ENCODE peak calls at places on chromosomes 3 and 15, in eight cellular contexts. One of them, this sample, is unnamed.

GRCh38 chr3:108528459-108529231 is 18.2 kb upstream of the MYH15 start:
- DNase-seq in CD8-positive, alpha-beta T cell: no peak
- DNase-seq in stimulated activated CD4-positive, alpha-beta T cell treated with anti-CD3 and anti-CD28 coated beads, Interleukin-1b, Interleukin-23, amount 100 ng/mL, for 1 hour: no peak
- DNase-seq in IMR-90: no peak
- DNase-seq in ELF-1: no peak
- DNase-seq in thoracic aorta: no peak
- DNase-seq in posterior vena cava: no peak
- DNase-seq in activated gamma-delta T cell: no peak
- DNase-seq in this sample: peak; percentile 10

GRCh38 chr15:75945953-75946352 is 42.3 kb downstream of the FBXO22 start:
- DNase-seq in CD8-positive, alpha-beta T cell: no peak
- DNase-seq in stimulated activated CD4-positive, alpha-beta T cell treated with anti-CD3 and anti-CD28 coated beads, Interleukin-1b, Interleukin-23, amount 100 ng/mL, for 1 hour: no peak
- DNase-seq in IMR-90: peak; percentile 88
- DNase-seq in ELF-1: no peak
- DNase-seq in thoracic aorta: no peak
- DNase-seq in posterior vena cava: no peak
- DNase-seq in activated gamma-delta T cell: no peak
- DNase-seq in this sample: peak; percentile 84

GRCh38 chr3:56923546-56924224 is 121.9 kb upstream of the ARHGEF3 start:
- DNase-seq in CD8-positive, alpha-beta T cell: peak; percentile 74
- DNase-seq in stimulated activated CD4-positive, alpha-beta T cell treated with anti-CD3 and anti-CD28 coated beads, Interleukin-1b, Interleukin-23, amount 100 ng/mL, for 1 hour: no peak
- DNase-seq in IMR-90: peak; percentile 35
- DNase-seq in ELF-1: no peak
- DNase-seq in thoracic aorta: no peak
- DNase-seq in posterior vena cava: no peak
- DNase-seq in activated gamma-delta T cell: no peak
- DNase-seq in this sample: peak; percentile 43

GRCh38 chr3:143277531-143277930 is 158.0 kb downstream of the CHST2 start:
- DNase-seq in CD8-positive, alpha-beta T cell: no peak
- DNase-seq in stimulated activated CD4-positive, alpha-beta T cell treated with anti-CD3 and anti-CD28 coated beads, Interleukin-1b, Interleukin-23, amount 100 ng/mL, for 1 hour: no peak
- DNase-seq in IMR-90: no peak
- DNase-seq in ELF-1: no peak
- DNase-seq in thoracic aorta: no peak
- DNase-seq in posterior vena cava: no peak
- DNase-seq in activated gamma-delta T cell: no peak
- DNase-seq in this sample: no peak

GRCh38 chr3:161253711-161254110 is 32.6 kb downstream of the NMD3 start:
- DNase-seq in CD8-positive, alpha-beta T cell: no peak
- DNase-seq in stimulated activated CD4-positive, alpha-beta T cell treated with anti-CD3 and anti-CD28 coated beads, Interleukin-1b, Interleukin-23, amount 100 ng/mL, for 1 hour: no peak
- DNase-seq in IMR-90: no peak
- DNase-seq in ELF-1: no peak
- DNase-seq in thoracic aorta: no peak
- DNase-seq in posterior vena cava: no peak
- DNase-seq in activated gamma-delta T cell: no peak
- DNase-seq in this sample: no peak

GRCh38 chr3:24400015-24400414 is 94.6 kb downstream of the THRB start:
- DNase-seq in CD8-positive, alpha-beta T cell: no peak
- DNase-seq in stimulated activated CD4-positive, alpha-beta T cell treated with anti-CD3 and anti-CD28 coated beads, Interleukin-1b, Interleukin-23, amount 100 ng/mL, for 1 hour: no peak
- DNase-seq in IMR-90: no peak
- DNase-seq in ELF-1: no peak
- DNase-seq in thoracic aorta: no peak
- DNase-seq in posterior vena cava: no peak
- DNase-seq in activated gamma-delta T cell: no peak
- DNase-seq in this sample: no peak

GRCh38 chr15:81152799-81153198 is 18.7 kb downstream of the CFAP161 start:
- DNase-seq in CD8-positive, alpha-beta T cell: no peak
- DNase-seq in stimulated activated CD4-positive, alpha-beta T cell treated with anti-CD3 and anti-CD28 coated beads, Interleukin-1b, Interleukin-23, amount 100 ng/mL, for 1 hour: no peak
- DNase-seq in IMR-90: peak; percentile 48
- DNase-seq in ELF-1: no peak
- DNase-seq in thoracic aorta: no peak
- DNase-seq in posterior vena cava: no peak
- DNase-seq in activated gamma-delta T cell: no peak
- DNase-seq in this sample: no peak

GRCh38 chr15:57496594-57496945 is 95.1 kb upstream of the MYZAP start:
- DNase-seq in CD8-positive, alpha-beta T cell: no peak
- DNase-seq in stimulated activated CD4-positive, alpha-beta T cell treated with anti-CD3 and anti-CD28 coated beads, Interleukin-1b, Interleukin-23, amount 100 ng/mL, for 1 hour: no peak
- DNase-seq in IMR-90: no peak
- DNase-seq in ELF-1: no peak
- DNase-seq in thoracic aorta: no peak
- DNase-seq in posterior vena cava: no peak
- DNase-seq in activated gamma-delta T cell: no peak
- DNase-seq in this sample: no peak

GRCh38 chr3:63067999-63068645 is 192.9 kb upstream of the CADPS start:
- DNase-seq in CD8-positive, alpha-beta T cell: no peak
- DNase-seq in stimulated activated CD4-positive, alpha-beta T cell treated with anti-CD3 and anti-CD28 coated beads, Interleukin-1b, Interleukin-23, amount 100 ng/mL, for 1 hour: no peak
- DNase-seq in IMR-90: peak; percentile 24
- DNase-seq in ELF-1: no peak
- DNase-seq in thoracic aorta: no peak
- DNase-seq in posterior vena cava: no peak
- DNase-seq in activated gamma-delta T cell: no peak
- DNase-seq in this sample: peak; percentile 45

GRCh38 chr15:39084683-39085530 is 496.0 kb upstream of the THBS1 start:
- DNase-seq in CD8-positive, alpha-beta T cell: no peak
- DNase-seq in stimulated activated CD4-positive, alpha-beta T cell treated with anti-CD3 and anti-CD28 coated beads, Interleukin-1b, Interleukin-23, amount 100 ng/mL, for 1 hour: no peak
- DNase-seq in IMR-90: peak; percentile 92
- DNase-seq in ELF-1: no peak
- DNase-seq in thoracic aorta: no peak
- DNase-seq in posterior vena cava: no peak
- DNase-seq in activated gamma-delta T cell: no peak
- DNase-seq in this sample: peak; percentile 73

GRCh38 chr15:45167631-45168205 is 20.0 kb downstream of the SHF start:
- DNase-seq in CD8-positive, alpha-beta T cell: no peak
- DNase-seq in stimulated activated CD4-positive, alpha-beta T cell treated with anti-CD3 and anti-CD28 coated beads, Interleukin-1b, Interleukin-23, amount 100 ng/mL, for 1 hour: no peak
- DNase-seq in IMR-90: no peak
- DNase-seq in ELF-1: no peak
- DNase-seq in thoracic aorta: no peak
- DNase-seq in posterior vena cava: no peak
- DNase-seq in activated gamma-delta T cell: no peak
- DNase-seq in this sample: no peak

GRCh38 chr3:56836276-56837163 is 34.8 kb upstream of the ARHGEF3 start:
- DNase-seq in CD8-positive, alpha-beta T cell: no peak
- DNase-seq in stimulated activated CD4-positive, alpha-beta T cell treated with anti-CD3 and anti-CD28 coated beads, Interleukin-1b, Interleukin-23, amount 100 ng/mL, for 1 hour: no peak
- DNase-seq in IMR-90: no peak
- DNase-seq in ELF-1: no peak
- DNase-seq in thoracic aorta: no peak
- DNase-seq in posterior vena cava: no peak
- DNase-seq in activated gamma-delta T cell: no peak
- DNase-seq in this sample: peak; percentile 36

GRCh38 chr3:49554639-49555265 is 475 bp downstream of the BSN start:
- DNase-seq in CD8-positive, alpha-beta T cell: no peak
- DNase-seq in stimulated activated CD4-positive, alpha-beta T cell treated with anti-CD3 and anti-CD28 coated beads, Interleukin-1b, Interleukin-23, amount 100 ng/mL, for 1 hour: peak; percentile 34
- DNase-seq in IMR-90: peak; percentile 10
- DNase-seq in ELF-1: peak; percentile 52
- DNase-seq in thoracic aorta: no peak
- DNase-seq in posterior vena cava: peak; percentile 86
- DNase-seq in activated gamma-delta T cell: peak; percentile 58
- DNase-seq in this sample: peak; percentile 12

GRCh38 chr3:71905426-71905825 is 120.5 kb upstream of the PROK2 start:
- DNase-seq in CD8-positive, alpha-beta T cell: no peak
- DNase-seq in stimulated activated CD4-positive, alpha-beta T cell treated with anti-CD3 and anti-CD28 coated beads, Interleukin-1b, Interleukin-23, amount 100 ng/mL, for 1 hour: no peak
- DNase-seq in IMR-90: no peak
- DNase-seq in ELF-1: no peak
- DNase-seq in thoracic aorta: no peak
- DNase-seq in posterior vena cava: no peak
- DNase-seq in activated gamma-delta T cell: no peak
- DNase-seq in this sample: no peak

GRCh38 chr3:150870406-150870805 is 34.8 kb downstream of the MINDY4B start:
- DNase-seq in CD8-positive, alpha-beta T cell: no peak
- DNase-seq in stimulated activated CD4-positive, alpha-beta T cell treated with anti-CD3 and anti-CD28 coated beads, Interleukin-1b, Interleukin-23, amount 100 ng/mL, for 1 hour: no peak
- DNase-seq in IMR-90: peak; percentile 52
- DNase-seq in ELF-1: no peak
- DNase-seq in thoracic aorta: no peak
- DNase-seq in posterior vena cava: no peak
- DNase-seq in activated gamma-delta T cell: no peak
- DNase-seq in this sample: peak; percentile 87

GRCh38 chr15:51783967-51784366 is 32.6 kb downstream of the TMOD2 start:
- DNase-seq in CD8-positive, alpha-beta T cell: no peak
- DNase-seq in stimulated activated CD4-positive, alpha-beta T cell treated with anti-CD3 and anti-CD28 coated beads, Interleukin-1b, Interleukin-23, amount 100 ng/mL, for 1 hour: no peak
- DNase-seq in IMR-90: no peak
- DNase-seq in ELF-1: no peak
- DNase-seq in thoracic aorta: no peak
- DNase-seq in posterior vena cava: no peak
- DNase-seq in activated gamma-delta T cell: no peak
- DNase-seq in this sample: no peak

GRCh38 chr3:128787256-128788253 is 61.6 kb downstream of the RAB7A start:
- DNase-seq in CD8-positive, alpha-beta T cell: peak; percentile 64
- DNase-seq in stimulated activated CD4-positive, alpha-beta T cell treated with anti-CD3 and anti-CD28 coated beads, Interleukin-1b, Interleukin-23, amount 100 ng/mL, for 1 hour: no peak
- DNase-seq in IMR-90: peak; percentile 53
- DNase-seq in ELF-1: peak; percentile 60
- DNase-seq in thoracic aorta: no peak
- DNase-seq in posterior vena cava: no peak
- DNase-seq in activated gamma-delta T cell: no peak
- DNase-seq in this sample: peak; percentile 92

GRCh38 chr3:157405457-157405856 is 31.2 kb upstream of the PTX3 start:
- DNase-seq in CD8-positive, alpha-beta T cell: no peak
- DNase-seq in stimulated activated CD4-positive, alpha-beta T cell treated with anti-CD3 and anti-CD28 coated beads, Interleukin-1b, Interleukin-23, amount 100 ng/mL, for 1 hour: no peak
- DNase-seq in IMR-90: peak; percentile 88
- DNase-seq in ELF-1: no peak
- DNase-seq in thoracic aorta: no peak
- DNase-seq in posterior vena cava: no peak
- DNase-seq in activated gamma-delta T cell: no peak
- DNase-seq in this sample: peak; percentile 55

GRCh38 chr3:4950351-4950784 is 28.9 kb upstream of the BHLHE40 start:
- DNase-seq in CD8-positive, alpha-beta T cell: no peak
- DNase-seq in stimulated activated CD4-positive, alpha-beta T cell treated with anti-CD3 and anti-CD28 coated beads, Interleukin-1b, Interleukin-23, amount 100 ng/mL, for 1 hour: no peak
- DNase-seq in IMR-90: no peak
- DNase-seq in ELF-1: no peak
- DNase-seq in thoracic aorta: no peak
- DNase-seq in posterior vena cava: no peak
- DNase-seq in activated gamma-delta T cell: no peak
- DNase-seq in this sample: no peak

This sample was measured in amniotic epithelial cell.